ENCODE peak calls at places on chromosomes 4 and X, in ten cellular contexts. O is HCT116, T is GM12865, B is uterus, R is lower lobe of right lung, C is right atrium auricular region, Q is GM23338, N is esophagus muscularis mucosa, J is astrocyte of the cerebellum, L is endothelial cell of umbilical vein. M is an unnamed sample.

GRCh38 chrX:133380882-133381619 is 34.2 kb downstream of the GPC4 start:
- DNase-seq in J (no peak), Q (no peak), O (no peak), B (no peak), T (no peak), N (no peak), L (no peak), R (no peak), C (no peak), M (no peak)

GRCh38 chr4:187071896-187072295 is 348.2 kb upstream of the FAT1 start:
- DNase-seq in T (no peak), O (no peak), N (no peak), Q (no peak), L (no peak), J (no peak), B (no peak), R (no peak), C (no peak), M (no peak)

GRCh38 chrX:49096419-49096818 is 16.7 kb upstream of the WDR45 start:
- DNase-seq in N (no peak), O (no peak), T (no peak), L (no peak), Q (no peak), J (no peak), B (no peak), R (no peak), C (no peak), M (no peak)

GRCh38 chr4:140300271-140300970 is 73.0 kb upstream of the SCOC start:
- DNase-seq in N (no peak), L (peak; percentile 29), R (no peak), Q (no peak), B (peak; percentile 22), C (no peak), O (peak; percentile 74), J (no peak), T (no peak), M (no peak)

GRCh38 chr4:30757357-30757756 is 37.2 kb downstream of the PCDH7 start:
- DNase-seq in T (no peak), B (no peak), O (peak; percentile 98), L (peak; percentile 90), J (peak; percentile 52), N (no peak), R (no peak), Q (no peak), C (no peak), M (no peak)

GRCh38 chr4:173413043-173413442 is 14.1 kb upstream of the SCRG1 start:
- DNase-seq in Q (no peak), T (no peak), B (no peak), L (peak; percentile 68), N (no peak), R (no peak), C (no peak), O (no peak), J (no peak), M (no peak)

GRCh38 chr4:78149737-78150136 is 92.6 kb downstream of the FRAS1 start:
- DNase-seq in Q (peak; percentile 38), O (no peak), N (no peak), L (no peak), C (no peak), B (no peak), J (no peak), T (no peak), R (no peak), M (no peak)

GRCh38 chr4:119490335-119490734 is 138.3 kb downstream of the PDE5A start:
- DNase-seq in L (peak; percentile 72), T (peak; percentile 27), C (no peak), B (no peak), N (no peak), R (no peak), J (no peak), O (no peak), Q (peak; percentile 68), M (no peak)

GRCh38 chrX:69297521-69297920 is 132.3 kb upstream of the PJA1 start:
- DNase-seq in Q (no peak), R (no peak), O (no peak), N (no peak), T (no peak), L (no peak), B (no peak), J (no peak), C (no peak), M (no peak)

GRCh38 chrX:16946971-16947562 is 609 bp downstream of the REPS2 start:
- DNase-seq in O (no peak), B (peak; percentile 18), J (no peak), R (peak; percentile 47), Q (no peak), L (no peak), N (no peak), T (no peak), C (no peak), M (no peak)

GRCh38 chrX:119734897-119735339 is 23.5 kb upstream of the SOWAHD start:
- DNase-seq in T (no peak), O (no peak), B (no peak), J (no peak), R (peak; percentile 75), C (peak; percentile 61), L (peak; percentile 13), Q (no peak), N (no peak), M (no peak)

GRCh38 chr4:161121451-161121850 is 1042.3 kb downstream of the FSTL5 start:
- DNase-seq in Q (no peak), L (no peak), B (no peak), J (no peak), O (no peak), R (no peak), C (no peak), N (no peak), T (no peak), M (no peak)

GRCh38 chr4:158778712-158779111 is 9.9 kb downstream of the FNIP2 start:
- DNase-seq in B (no peak), O (no peak), N (no peak), T (no peak), C (no peak), J (no peak), R (no peak), L (no peak), Q (no peak), M (peak; percentile 75)

GRCh38 chrX:139049455-139049854 is 337.9 kb upstream of the FGF13 start:
- DNase-seq in O (no peak), C (no peak), T (no peak), N (no peak), R (no peak), B (no peak), J (no peak), Q (no peak), L (no peak), M (no peak)

GRCh38 chrX:110086916-110087484 is 84.1 kb downstream of the TMEM164 start:
- DNase-seq in C (no peak), T (peak; percentile 2), J (peak; percentile 39), O (peak; percentile 59), R (no peak), L (peak; percentile 71), B (no peak), N (no peak), Q (peak; percentile 8), M (no peak)

GRCh38 chr4:83114576-83114975 is at the start of gene PLAC8:
- DNase-seq in Q (peak; percentile 34), C (no peak), T (peak; percentile 87), N (no peak), L (no peak), R (no peak), O (no peak), B (no peak), J (no peak), M (no peak)

GRCh38 chrX:107712231-107713204 is 63.1 kb downstream of the TSC22D3 start:
- DNase-seq in T (no peak), R (no peak), N (no peak), C (peak; percentile 76), J (no peak), Q (no peak), L (no peak), B (no peak), O (no peak), M (no peak)

GRCh38 chrX:45765281-45765680 is 564.6 kb upstream of the DIPK2B start:
- DNase-seq in N (no peak), T (no peak), Q (no peak), J (no peak), L (no peak), C (no peak), O (no peak), B (no peak), R (no peak), M (no peak)

GRCh38 chr4:38675167-38676121 is 11.4 kb downstream of the KLF3 start:
- DNase-seq in Q (peak; percentile 94), J (peak; percentile 86), R (peak; percentile 64), N (peak; percentile 94), T (peak; percentile 89), O (peak; percentile 60), C (peak; percentile 88), B (peak; percentile 74), L (peak; percentile 86), M (peak; percentile 52)

GRCh38 chrX:46642145-46642544 is 68.6 kb downstream of the CHST7 start:
- DNase-seq in L (peak; percentile 42), T (peak; percentile 47), Q (peak; percentile 36), N (no peak), C (no peak), J (no peak), R (no peak), B (no peak), O (no peak), M (peak; percentile 28)

GRCh38 chr4:124711469-124712416 is 789 bp downstream of the ANKRD50 start:
- DNase-seq in N (no peak), L (peak; percentile 77), T (peak; percentile 41), Q (peak; percentile 86), R (peak; percentile 68), O (peak; percentile 41), C (peak; percentile 60), J (peak; percentile 53), B (no peak), M (no peak)
- TF ChIP-seq CTCF in N (peak; percentile 8), L (peak; percentile 23), T (no peak), Q (peak; percentile 29), R (no peak), O (no peak), C (no peak), J (peak; percentile 35), B (peak; percentile 6), M (peak; percentile 12)

GRCh38 chrX:12950851-12951589 is 23.9 kb upstream of the TMSB4X start:
- DNase-seq in B (no peak), N (no peak), Q (peak; percentile 65), T (peak; percentile 90), R (peak; percentile 54), L (no peak), O (no peak), J (no peak), C (no peak), M (no peak)
- TF ChIP-seq CTCF in B (no peak), N (no peak), Q (peak; percentile 72), T (peak; percentile 90), R (peak; percentile 38), L (peak; percentile 39), O (peak; percentile 64), J (peak; percentile 13), C (no peak), M (peak; percentile 6)

GRCh38 chrX:115142057-115142456 is 47.2 kb upstream of the RBMXL3 start:
- DNase-seq in Q (no peak), B (no peak), O (no peak), T (no peak), L (no peak), C (no peak), N (no peak), R (no peak), J (no peak), M (no peak)

GRCh38 chrX:115147220-115147619 is 42.0 kb upstream of the RBMXL3 start:
- DNase-seq in N (no peak), J (no peak), B (no peak), R (no peak), L (peak; percentile 21), T (peak; percentile 1), Q (peak; percentile 8), O (peak; percentile 2), C (no peak), M (no peak)
- TF ChIP-seq CTCF in N (peak; percentile 49), J (peak; percentile 19), B (peak; percentile 30), R (peak; percentile 42), L (peak; percentile 9), T (no peak), Q (no peak), O (peak; percentile 43), C (peak; percentile 27), M (peak; percentile 39)

GRCh38 chrX:18149454-18149853 is 71.2 kb downstream of the BEND2 start:
- DNase-seq in C (no peak), N (no peak), Q (no peak), L (no peak), R (no peak), B (no peak), T (no peak), J (no peak), O (no peak), M (no peak)
- TF ChIP-seq CTCF in C (no peak), N (no peak), Q (no peak), L (no peak), R (no peak), B (no peak), T (no peak), J (no peak), O (no peak), M (no peak)